ENCODE peak calls at places on chromosome X, in seven cellular contexts. C, P, D, X, W, U and F are unnamed samples.

GRCh38 chrX:80578518-80579105 is 158.4 kb downstream of the TENT5D start:
- DNase-seq in W (no peak), C (no peak), D (no peak), U (peak), X (no peak), P (peak), F (peak)

GRCh38 chrX:150887906-150888465 is 10.5 kb downstream of the CD99L2 start:
- DNase-seq in W (no peak), D (no peak), X (peak), U (peak), P (peak), C (no peak), F (no peak)

GRCh38 chrX:155819966-155820491 is 61.1 kb upstream of the VAMP7 start:
- DNase-seq in C (peak), D (peak), W (no peak), U (peak), X (peak), P (peak), F (peak)

GRCh38 chrX:22950278-22951266 is 49.2 kb upstream of the DDX53 start:
- DNase-seq in C (no peak), U (peak), P (peak), D (no peak), X (peak), W (no peak), F (peak)

GRCh38 chrX:103839404-103839803 is 7.3 kb upstream of the RAB9B start:
- DNase-seq in W (no peak), U (no peak), P (no peak), X (no peak), D (no peak), C (peak), F (peak)

GRCh38 chrX:140710710-140711109 is 1.2 kb downstream of the LINC00632 start:
- DNase-seq in U (no peak), C (no peak), X (no peak), W (no peak), D (peak), P (no peak), F (no peak)

GRCh38 chrX:136047001-136047642 is 61.9 kb downstream of the SLC9A6 start:
- DNase-seq in D (no peak), U (peak), P (no peak), X (peak), C (no peak), W (no peak), F (no peak)

GRCh38 chrX:151359931-151360871 is 36.8 kb upstream of the VMA21 start:
- DNase-seq in W (no peak), X (no peak), U (peak), D (peak), C (peak), P (peak), F (peak)

GRCh38 chrX:69083785-69084184 is 81.5 kb downstream of the PJA1 start:
- DNase-seq in U (no peak), D (no peak), P (no peak), C (no peak), X (no peak), W (no peak), F (no peak)

GRCh38 chrX:109199726-109200125 is 282.2 kb downstream of the GUCY2F start:
- DNase-seq in P (peak), U (peak), D (no peak), C (no peak), X (peak), W (no peak), F (peak)

GRCh38 chrX:150205011-150205410 is 158.1 kb upstream of the MAMLD1 start:
- DNase-seq in X (no peak), C (no peak), P (no peak), W (no peak), U (peak), D (no peak), F (no peak)

GRCh38 chrX:130497531-130497930 is 95.7 kb downstream of the RBMX2 start:
- DNase-seq in W (no peak), X (no peak), P (no peak), C (no peak), U (no peak), D (peak), F (no peak)

GRCh38 chrX:5051831-5052491 is 1176.7 kb downstream of the NLGN4X start:
- DNase-seq in W (no peak), X (peak), P (peak), D (peak), C (no peak), U (peak), F (peak)

GRCh38 chrX:110133735-110134370 is 130.9 kb downstream of the TMEM164 start:
- DNase-seq in X (no peak), U (no peak), D (no peak), W (no peak), C (no peak), P (no peak), F (no peak)

GRCh38 chrX:55638933-55639332 is 15.7 kb downstream of the FOXR2 start:
- DNase-seq in U (no peak), W (no peak), X (no peak), P (no peak), D (no peak), C (no peak), F (no peak)

GRCh38 chrX:132615396-132616131 is 126.7 kb upstream of the MBNL3 start:
- DNase-seq in C (peak), D (peak), X (peak), U (peak), W (peak), P (peak), F (no peak)

GRCh38 chrX:1444896-1445480 is 7.7 kb downstream of the ASMTL start:
- DNase-seq in P (no peak), C (peak), U (no peak), D (no peak), X (no peak), W (peak), F (no peak)

GRCh38 chrX:48493890-48494364 is 14.9 kb upstream of the PORCN start:
- DNase-seq in C (peak), X (no peak), P (no peak), U (peak), D (no peak), W (no peak), F (no peak)

GRCh38 chrX:153878969-153879653 is 6.9 kb downstream of the L1CAM start:
- DNase-seq in D (no peak), W (no peak), P (no peak), U (no peak), C (peak), X (no peak), F (no peak)